ENCODE peak calls at places on chromosome 13, in ten cellular contexts. P is cardiac muscle cell; N is psoas muscle; C is foreskin fibroblast; M is ovary; R is stimulated activated CD4-positive, alpha-beta T cell treated with anti-CD3 and anti-CD28 coated beads, Interleukin-1b, Interleukin-23, amount 100 ng/mL, for 1 hour; U is choroid plexus epithelial cell; J is EL; S is GOT3; B is osteoblast. L is an unnamed sample.

GRCh38 chr13:93915269-93915809 is 564.1 kb downstream of the DCT start:
- DNase-seq in P (peak), B (no peak), J (peak), N (no peak), S (no peak), U (peak), C (peak), M (no peak), R (no peak), L (peak)

GRCh38 chr13:33139186-33139585 is 123.0 kb downstream of the KL start:
- DNase-seq in C (no peak), R (no peak), B (no peak), S (no peak), U (no peak), P (no peak), J (no peak), N (peak), M (no peak), L (no peak)

GRCh38 chr13:44407379-44407778 is 33.8 kb downstream of the SERP2 start:
- DNase-seq in C (no peak), U (no peak), R (no peak), B (no peak), S (no peak), J (no peak), M (no peak), P (no peak), N (no peak), L (no peak)

GRCh38 chr13:99351772-99352171 is 44.6 kb upstream of the GPR183 start:
- DNase-seq in P (no peak), M (no peak), C (no peak), R (no peak), S (no peak), N (no peak), J (no peak), U (no peak), B (no peak), L (no peak)

GRCh38 chr13:36131215-36131930 is at the start of gene DCLK1:
- DNase-seq in J (peak), M (peak), N (peak), C (no peak), P (peak), S (no peak), U (peak), B (peak), R (no peak), L (peak)

GRCh38 chr13:114153485-114154080 is 21.2 kb upstream of the RASA3 start:
- DNase-seq in N (no peak), B (peak), U (no peak), M (no peak), C (no peak), J (no peak), R (no peak), S (no peak), P (no peak), L (no peak)

GRCh38 chr13:19157461-19157860 is 24.2 kb downstream of the TUBA3C start:
- DNase-seq in P (no peak), C (no peak), S (no peak), R (no peak), B (no peak), U (no peak), N (no peak), J (no peak), M (no peak), L (no peak)

GRCh38 chr13:46345400-46345799 is 41.7 kb downstream of the RUBCNL start:
- DNase-seq in U (no peak), P (peak), M (no peak), B (no peak), S (no peak), R (no peak), N (no peak), J (no peak), C (no peak), L (no peak)

GRCh38 chr13:100423375-100423774 is 165.2 kb downstream of the GGACT start:
- DNase-seq in M (no peak), N (no peak), P (peak), R (no peak), B (no peak), U (peak), S (no peak), C (peak), J (peak), L (peak)

GRCh38 chr13:34065915-34066314 is 248.0 kb downstream of the RFC3 start:
- DNase-seq in N (no peak), R (no peak), S (no peak), B (no peak), J (no peak), C (no peak), P (no peak), M (no peak), U (no peak), L (no peak)

GRCh38 chr13:41543664-41544300 is 86.4 kb downstream of the RGCC start:
- DNase-seq in N (no peak), P (no peak), R (no peak), U (no peak), M (no peak), C (no peak), J (no peak), B (no peak), S (no peak), L (no peak)

GRCh38 chr13:50222569-50223332 is 207.5 kb downstream of the KCNRG start:
- DNase-seq in R (no peak), J (peak), C (peak), M (no peak), P (peak), S (no peak), B (peak), N (peak), U (peak), L (peak)

GRCh38 chr13:109331898-109332297 is 454.5 kb downstream of the IRS2 start:
- DNase-seq in M (no peak), C (peak), N (no peak), P (peak), R (no peak), S (no peak), J (peak), U (peak), B (no peak), L (peak)

GRCh38 chr13:112910016-112910415 is 59.0 kb upstream of the MCF2L start:
- DNase-seq in M (no peak), S (no peak), N (no peak), R (no peak), U (no peak), C (no peak), J (peak), B (peak), P (peak), L (no peak)

GRCh38 chr13:114007566-114007965 is 33.7 kb upstream of the C13orf46 start:
- DNase-seq in J (no peak), M (no peak), P (no peak), N (no peak), U (no peak), C (no peak), R (no peak), B (no peak), S (no peak), L (no peak)

L was measured in fibroblast of pulmonary artery.